ENCODE peak calls at places on chromosome 1, in five cellular contexts. V is IMR-90, G is psoas muscle, K is K562, X is upper lobe of right lung. Y is an unnamed sample. For H3K4me1, the result is how much of the 10 kb centered on the place peaks cover.

GRCh38 chr1:119373465-119373864 is 4.9 kb downstream of the HAO2 start:
- DNase-seq in K (no peak), X (no peak), V (peak), G (no peak), Y (no peak)

GRCh38 chr1:16491056-16491675 is 22.9 kb downstream of the RNU1-1 start:
- DNase-seq in K (no peak), V (no peak), X (peak), G (no peak), Y (no peak)

GRCh38 chr1:76239470-76239918 is 164.9 kb downstream of the ST6GALNAC3 start:
- DNase-seq in V (no peak), X (no peak), G (no peak), K (no peak), Y (no peak)

GRCh38 chr1:94481473-94481933 is 60.1 kb downstream of the F3 start:
- DNase-seq in V (peak), G (no peak), X (peak), K (peak), Y (no peak)

GRCh38 chr1:156673387-156674121 is 3.7 kb downstream of the NES start:
- DNase-seq in X (no peak), V (peak), G (no peak), K (peak), Y (no peak)

GRCh38 chr1:62452951-62453350 is 16.1 kb downstream of the USP1 start:
- DNase-seq in K (no peak), V (peak), X (no peak), G (no peak), Y (no peak)

GRCh38 chr1:230868736-230869385 is 540 bp upstream of the C1orf198 start:
- DNase-seq in G (peak), K (peak), V (no peak), X (peak), Y (no peak)

GRCh38 chr1:178706467-178706866 is 18.6 kb upstream of the RALGPS2 start:
- DNase-seq in V (peak), G (peak), K (no peak), X (no peak), Y (no peak)

GRCh38 chr1:236774926-236775325 is 20.2 kb upstream of the MTR start:
- DNase-seq in G (no peak), K (peak), V (peak), X (no peak), Y (no peak)

GRCh38 chr1:13956386-13956785 is 256.4 kb downstream of the PRDM2 start:
- DNase-seq in K (no peak), G (no peak), V (no peak), X (no peak), Y (no peak)

GRCh38 chr1:207004931-207005830 is 27.4 kb downstream of the C1orf116 start:
- DNase-seq in G (no peak), K (peak), X (no peak), V (peak), Y (no peak)

GRCh38 chr1:173507205-173507846 is 30.2 kb downstream of the PRDX6 start:
- DNase-seq in G (no peak), X (no peak), V (peak), K (no peak), Y (no peak)

GRCh38 chr1:193705473-193706074 is 519.2 kb upstream of the B3GALT2 start:
- DNase-seq in G (no peak), V (no peak), X (no peak), K (no peak), Y (no peak)

GRCh38 chr1:53375440-53375839 is 47.6 kb upstream of the LRP8 start:
- DNase-seq in K (no peak), V (no peak), X (peak), G (no peak), Y (no peak)

GRCh38 chr1:38656741-38657140 is 202.8 kb downstream of the RRAGC start:
- DNase-seq in G (no peak), V (no peak), K (no peak), X (no peak), Y (no peak)

GRCh38 chr1:155479205-155479604 is 83.4 kb downstream of the ASH1L start:
- DNase-seq in K (no peak), G (no peak), X (no peak), V (peak), Y (no peak)

GRCh38 chr1:221174598-221174997 is 295.4 kb downstream of the HLX start:
- DNase-seq in X (no peak), G (peak), V (no peak), K (peak), Y (peak)

GRCh38 chr1:209869242-209870149 is 41.7 kb downstream of the UTP25 start:
- DNase-seq in K (no peak), G (no peak), X (no peak), V (no peak), Y (no peak)

GRCh38 chr1:223088713-223089240 is 54.3 kb downstream of the TLR5 start:
- DNase-seq in V (no peak), X (no peak), G (no peak), K (no peak), Y (no peak)

GRCh38 chr1:229342902-229343587 is at the start of gene CCSAP:
- DNase-seq in V (peak), G (peak), X (peak), K (peak), Y (no peak)

GRCh38 chr1:236315518-236315917 is 33.8 kb upstream of the ERO1B start:
- DNase-seq in X (no peak), K (no peak), V (no peak), G (no peak), Y (no peak)

GRCh38 chr1:70397013-70397412 is 14.1 kb upstream of the CTH start:
- DNase-seq in V (no peak), K (no peak), G (no peak), X (no peak), Y (no peak)

GRCh38 chr1:171219751-171220385 is 28.4 kb upstream of the FMO1 start:
- DNase-seq in X (no peak), V (peak), G (no peak), K (no peak), Y (no peak)

GRCh38 chr1:7473223-7474142 is 297.6 kb upstream of the VAMP3 start:
- DNase-seq in X (peak), V (no peak), K (no peak), G (no peak), Y (no peak)

GRCh38 chr1:40606978-40607377 is 58.5 kb downstream of the RIMS3 start:
- DNase-seq in G (no peak), K (no peak), V (no peak), X (no peak), Y (no peak)

GRCh38 chr1:206049919-206050600 is 2.9 kb upstream of the RHEX start:
- DNase-seq in K (no peak), V (no peak), X (no peak), G (no peak), Y (no peak)

GRCh38 chr1:161510477-161510876 is 5.2 kb downstream of the FCGR2A start:
- DNase-seq in V (no peak), X (no peak), K (no peak), G (no peak), Y (no peak)

GRCh38 chr1:54099211-54099610 is 45.8 kb downstream of the TCEANC2 start:
- DNase-seq in G (no peak), V (no peak), X (no peak), K (no peak), Y (peak)

GRCh38 chr1:160534823-160535605 is 12.0 kb upstream of the SLAMF6 start:
- DNase-seq in V (no peak), K (peak), G (no peak), X (no peak), Y (no peak)

GRCh38 chr1:29179641-29180184 is 2.0 kb downstream of the SRSF4 start:
- DNase-seq in G (no peak), K (peak), X (no peak), V (no peak), Y (no peak)
- H3K4me1 ChIP-seq in G (under half), K (under half), X (half or more), V (under half), Y (half or more)

GRCh38 chr1:66256629-66257575 is 277.1 kb upstream of the SGIP1 start:
- DNase-seq in X (no peak), G (no peak), K (no peak), V (no peak), Y (no peak)

GRCh38 chr1:66253330-66253921 is 280.5 kb upstream of the SGIP1 start:
- DNase-seq in K (peak), X (no peak), V (peak), G (no peak), Y (no peak)

GRCh38 chr1:66258404-66259105 is 275.4 kb upstream of the SGIP1 start:
- DNase-seq in G (no peak), V (peak), X (no peak), K (no peak), Y (no peak)

GRCh38 chr1:66251521-66251920 is 282.4 kb upstream of the SGIP1 start:
- DNase-seq in G (no peak), X (no peak), V (no peak), K (no peak), Y (no peak)

DNA sequence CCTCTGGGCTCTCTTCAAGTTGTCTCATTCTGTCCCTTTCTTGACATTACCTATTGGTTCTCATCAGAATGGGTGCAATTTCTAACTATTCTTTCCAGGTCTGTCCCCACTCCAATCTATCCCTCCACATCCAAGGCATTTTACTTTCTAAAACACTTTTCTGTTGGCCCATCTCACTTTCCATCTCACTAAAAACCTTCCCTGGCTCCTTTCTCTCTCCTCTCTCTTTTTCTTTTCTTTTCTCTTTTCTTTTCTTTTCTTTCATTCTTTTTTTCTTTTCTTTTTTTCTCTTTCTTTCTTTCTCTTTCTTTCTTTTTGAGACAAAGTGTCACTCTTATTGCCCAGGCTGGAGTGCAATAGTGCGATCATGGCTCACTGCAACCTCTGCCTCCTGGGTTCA is 279.2 kb upstream of the SGIP1 start:
- DNase-seq in V (no peak), G (no peak), X (no peak), K (no peak), Y (no peak)
- TF ChIP-seq CTCF in V (no peak), G (no peak), X (no peak), K (no peak), Y (no peak)

GRCh38 chr1:46615735-46616134 is 876 bp downstream of the MOB3C start:
- DNase-seq in G (no peak), K (peak), X (no peak), V (no peak), Y (no peak)

GRCh38 chr1:46616277-46617107 is at the start of gene MOB3C:
- DNase-seq in V (peak), G (peak), K (peak), X (peak), Y (peak)

GRCh38 chr1:46614604-46614984 is 2.0 kb downstream of the MOB3C start:
- DNase-seq in V (no peak), K (no peak), G (no peak), X (no peak), Y (no peak)

GRCh38 chr1:46613661-46614603 is 2.7 kb downstream of the MOB3C start:
- DNase-seq in X (peak), V (peak), G (peak), K (peak), Y (peak)

GRCh38 chr1:46615088-46615487 is 1.5 kb downstream of the MOB3C start:
- DNase-seq in K (no peak), X (no peak), V (no peak), G (no peak), Y (no peak)
- H3K4me1 ChIP-seq in K (under half), X (half or more), V (under half), G (half or more), Y (under half)

GRCh38 chr1:244383278-244383884 is 68.3 kb downstream of the ADSS2 start:
- DNase-seq in V (no peak), K (no peak), X (no peak), G (no peak), Y (peak)
- TF ChIP-seq CTCF in V (no peak), K (no peak), X (no peak), G (no peak), Y (no peak)

GRCh38 chr1:202029727-202030126 is 19.3 kb downstream of the ELF3 start:
- DNase-seq in K (peak), V (no peak), X (no peak), G (no peak), Y (no peak)

GRCh38 chr1:202034683-202035462 is 24.5 kb downstream of the ELF3 start:
- DNase-seq in X (peak), V (peak), K (peak), G (peak), Y (peak)

GRCh38 chr1:202031796-202032195 is 21.4 kb downstream of the ELF3 start:
- DNase-seq in V (no peak), K (no peak), X (no peak), G (no peak), Y (no peak)

GRCh38 chr1:202034149-202034682 is 23.8 kb downstream of the ELF3 start:
- DNase-seq in X (no peak), G (no peak), K (no peak), V (no peak), Y (no peak)

DNA sequence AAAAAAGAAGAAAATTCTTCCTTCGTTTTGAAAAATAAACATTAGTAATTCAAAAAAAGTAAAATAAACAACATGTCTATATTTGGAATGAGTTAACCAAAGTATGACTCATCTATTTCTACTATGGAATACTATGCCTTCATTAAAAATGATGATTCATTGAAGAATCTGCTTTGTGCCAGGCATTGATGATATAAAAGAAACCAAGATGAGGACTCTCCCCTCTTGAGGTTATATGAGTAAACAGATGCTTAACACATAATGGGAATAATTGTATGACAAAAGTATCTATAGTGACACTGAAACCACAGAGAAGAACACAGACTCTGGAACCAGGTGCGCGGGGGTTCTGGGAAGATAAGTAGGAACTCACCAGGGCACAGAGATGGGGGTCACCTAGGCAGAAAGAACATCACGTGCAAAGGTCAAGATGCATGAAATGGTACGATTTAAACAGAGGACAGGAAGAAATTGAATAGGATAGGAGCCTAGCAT is 18.8 kb downstream of the ELF3 start:
- DNase-seq in V (peak), G (no peak), X (no peak), K (no peak), Y (no peak)
- H3K4me1 ChIP-seq in V (under half), G (under half), X (under half), K (under half), Y (under half)

GRCh38 chr1:109630081-109630880 is 10.6 kb downstream of the AMPD2 start:
- DNase-seq in K (peak), X (no peak), V (no peak), G (no peak), Y (peak)
- TF ChIP-seq CTCF in K (no peak), X (peak), V (no peak), G (no peak), Y (peak)

GRCh38 chr1:224629965-224630364 is 13.8 kb downstream of the CNIH3 start:
- DNase-seq in G (no peak), V (no peak), K (no peak), X (no peak), Y (no peak)
- H3K4me1 ChIP-seq in G (under half), V (under half), K (under half), X (under half), Y (under half)

DNA sequence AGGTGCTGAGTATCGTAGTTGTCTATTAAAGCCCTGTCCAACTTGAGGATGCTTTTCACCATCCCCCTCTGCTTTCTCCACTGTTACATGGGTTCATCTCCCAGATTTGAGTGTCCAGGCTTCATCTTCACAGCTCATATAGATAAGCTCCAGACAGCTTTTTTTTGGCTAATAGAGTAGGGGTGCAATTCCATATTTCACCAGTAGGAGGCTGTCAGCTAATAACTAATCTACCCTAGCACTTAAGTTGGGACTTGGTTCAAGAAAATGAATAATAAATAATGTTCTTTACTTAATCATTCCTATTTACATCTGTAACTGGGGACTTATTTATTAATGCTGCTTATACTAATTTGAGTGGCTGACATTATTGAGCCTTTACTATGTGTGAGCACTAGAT is 124.5 kb downstream of the IGSF21 start:
- DNase-seq in G (no peak), K (peak), V (no peak), X (no peak), Y (no peak)
- TF ChIP-seq CTCF in G (peak), K (peak), V (no peak), X (peak), Y (no peak)

GRCh38 chr1:228081578-228082259 is 789 bp upstream of the ARF1 start:
- DNase-seq in G (peak), K (peak), V (no peak), X (peak), Y (no peak)

GRCh38 chr1:228084325-228084724 is 1.8 kb downstream of the ARF1 start:
- DNase-seq in G (peak), X (no peak), V (peak), K (peak), Y (no peak)

GRCh38 chr1:228083871-228084278 is 1.4 kb downstream of the ARF1 start:
- DNase-seq in K (peak), X (peak), V (peak), G (peak), Y (no peak)

GRCh38 chr1:228082260-228082974 is at the start of gene ARF1:
- DNase-seq in X (peak), G (peak), V (peak), K (peak), Y (peak)

DNA sequence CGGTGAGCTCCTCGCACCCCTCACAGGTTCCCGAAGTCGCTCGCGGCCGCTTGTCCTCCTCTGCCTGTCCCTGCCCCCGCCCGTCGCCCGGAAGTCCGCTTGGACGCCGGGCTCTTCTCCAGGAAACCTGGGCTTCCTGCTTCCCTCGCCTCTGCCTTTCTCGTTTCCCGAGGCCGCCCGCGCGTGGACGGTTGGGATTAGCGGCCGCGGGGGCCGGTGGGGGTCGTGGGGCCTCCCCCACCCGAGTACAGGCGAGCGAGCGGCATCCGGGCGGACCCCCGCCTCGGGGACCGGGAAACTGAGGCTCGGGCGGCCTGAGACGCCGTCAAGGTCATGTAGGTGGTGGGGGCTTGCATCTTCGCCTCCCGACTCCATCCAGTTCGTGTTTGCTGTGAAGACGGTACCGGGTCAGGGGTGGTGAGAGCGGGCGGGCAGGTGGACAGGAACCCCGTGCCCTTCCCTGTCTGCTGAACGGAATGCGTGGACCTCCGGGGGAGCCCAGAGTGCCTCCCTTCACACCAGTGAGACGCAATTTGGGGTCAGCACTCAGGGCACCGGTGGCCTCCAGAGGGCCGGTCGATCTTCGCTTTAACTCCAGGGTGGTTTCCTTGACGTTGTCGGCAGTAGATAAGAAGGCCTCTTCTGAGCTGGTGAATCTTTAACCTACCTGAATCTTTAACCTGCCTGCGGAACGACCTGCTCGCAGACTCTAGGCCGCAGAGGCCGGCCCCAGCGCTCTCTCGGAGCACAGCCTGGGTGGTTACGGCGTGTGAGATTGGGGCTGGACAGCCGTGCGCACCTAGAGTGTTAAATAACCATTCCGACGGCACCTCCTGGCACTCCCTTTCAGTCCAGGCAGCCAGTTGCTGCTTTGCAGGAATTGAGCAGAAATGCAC is 715 bp downstream of the ARF1 start:
- DNase-seq in X (peak), G (peak), K (peak), V (peak), Y (no peak)
- H3K4me1 ChIP-seq in X (half or more), G (half or more), K (half or more), V (under half), Y (half or more)